ENCODE peak calls at places on chromosomes 1 and 21, in eight cellular contexts. M is neural crest cell, D is H9, E is left ventricle myocardium inferior, L is HFF-Myc, U is AG09319, Y is K562, K is heart left ventricle. P is an unnamed sample.

GRCh38 chr1:227396539-227397355 is 78.5 kb upstream of the CDC42BPA start:
- DNase-seq in K (no peak), U (no peak), E (no peak), L (no peak), M (no peak), D (no peak), Y (peak; percentile 87), P (no peak)

GRCh38 chr1:186236921-186237320 is 138.1 kb downstream of the TPR start:
- DNase-seq in M (no peak), D (no peak), Y (no peak), U (peak; percentile 30), L (peak; percentile 82), K (no peak), E (no peak), P (no peak)

GRCh38 chr1:92872719-92873118 is 40.9 kb downstream of the RPL5 start:
- DNase-seq in M (no peak), D (no peak), E (no peak), U (no peak), Y (no peak), L (no peak), K (no peak), P (no peak)

GRCh38 chr1:56157477-56157876 is 421.9 kb downstream of the PLPP3 start:
- DNase-seq in U (no peak), D (no peak), L (no peak), Y (no peak), K (no peak), E (no peak), M (no peak), P (no peak)

GRCh38 chr1:197399691-197400521 is 131.9 kb downstream of the CRB1 start:
- DNase-seq in K (no peak), M (no peak), L (peak; percentile 21), U (no peak), D (peak; percentile 38), Y (peak; percentile 29), E (no peak), P (no peak)

GRCh38 chr1:3668585-3669300 is 16.4 kb downstream of the TP73 start:
- DNase-seq in K (peak; percentile 79), M (no peak), L (no peak), E (peak; percentile 82), Y (peak; percentile 75), D (peak; percentile 90), U (no peak), P (no peak)

GRCh38 chr1:20109223-20109856 is 10.0 kb downstream of the PLA2G2D start:
- DNase-seq in E (no peak), M (no peak), U (no peak), D (no peak), Y (peak; percentile 53), K (no peak), L (no peak), P (no peak)

GRCh38 chr1:116201921-116202320 is 90.7 kb downstream of the MAB21L3 start:
- DNase-seq in K (no peak), M (no peak), E (no peak), D (no peak), Y (no peak), L (no peak), U (no peak), P (no peak)

GRCh38 chr1:212353181-212353580 is 61.5 kb downstream of the PACC1 start:
- DNase-seq in Y (no peak), E (no peak), D (no peak), L (no peak), M (no peak), K (no peak), U (no peak), P (no peak)

GRCh38 chr1:167209044-167209443 is 11.6 kb upstream of the POU2F1 start:
- DNase-seq in E (no peak), L (no peak), M (no peak), Y (no peak), U (no peak), K (no peak), D (no peak), P (no peak)

GRCh38 chr21:32807717-32808380 is 36.3 kb upstream of the PAXBP1 start:
- DNase-seq in U (no peak), K (no peak), E (no peak), D (no peak), M (no peak), Y (no peak), L (no peak), P (no peak)

GRCh38 chr1:222283147-222283768 is 264.6 kb downstream of the HHIPL2 start:
- DNase-seq in M (no peak), K (no peak), Y (no peak), L (peak; percentile 5), E (no peak), D (no peak), U (peak; percentile 0), P (no peak)

GRCh38 chr21:17709266-17709611 is 96.5 kb upstream of the BTG3 start:
- DNase-seq in U (no peak), K (no peak), Y (no peak), D (no peak), M (no peak), L (no peak), E (no peak), P (no peak)

GRCh38 chr21:44305691-44306090 is 5.8 kb downstream of the PFKL start:
- DNase-seq in U (no peak), M (no peak), D (no peak), K (no peak), Y (no peak), E (no peak), L (no peak), P (no peak)

GRCh38 chr1:231215676-231216385 is 25.2 kb upstream of the GNPAT start:
- DNase-seq in U (no peak), D (no peak), M (no peak), E (no peak), K (no peak), Y (no peak), L (no peak), P (no peak)

GRCh38 chr1:67645495-67646144 is 39.4 kb upstream of the GADD45A start:
- DNase-seq in E (peak; percentile 74), M (no peak), L (no peak), U (no peak), Y (no peak), D (no peak), K (peak; percentile 74), P (no peak)

GRCh38 chr21:35483267-35483666 is 434.2 kb upstream of the RUNX1 start:
- DNase-seq in Y (peak; percentile 23), M (no peak), E (no peak), L (no peak), K (no peak), D (no peak), U (no peak), P (no peak)

GRCh38 chr1:190416239-190416638 is 61.4 kb downstream of the BRINP3 start:
- DNase-seq in U (no peak), E (no peak), D (no peak), K (no peak), M (no peak), Y (no peak), L (no peak), P (no peak)

GRCh38 chr1:91864017-91864700 is 21.8 kb downstream of the TGFBR3 start:
- DNase-seq in K (no peak), U (no peak), M (no peak), D (no peak), Y (no peak), L (no peak), E (no peak), P (no peak)

GRCh38 chr1:101520302-101520701 is 283.5 kb downstream of the S1PR1 start:
- DNase-seq in M (peak; percentile 33), D (peak; percentile 53), K (no peak), E (no peak), L (peak; percentile 7), Y (peak; percentile 21), U (peak; percentile 3), P (no peak)

GRCh38 chr1:244941121-244941520 is 76.8 kb upstream of the HNRNPU start:
- DNase-seq in D (no peak), U (no peak), E (no peak), M (no peak), L (no peak), Y (no peak), K (no peak), P (peak; percentile 37)

GRCh38 chr1:208757846-208758245 is 513.7 kb upstream of the PLXNA2 start:
- DNase-seq in K (no peak), U (no peak), D (no peak), M (no peak), L (no peak), Y (no peak), E (no peak), P (no peak)
- TF ChIP-seq CTCF in K (no peak), U (no peak), D (no peak), M (no peak), L (no peak), Y (no peak), E (no peak), P (no peak)

DNA sequence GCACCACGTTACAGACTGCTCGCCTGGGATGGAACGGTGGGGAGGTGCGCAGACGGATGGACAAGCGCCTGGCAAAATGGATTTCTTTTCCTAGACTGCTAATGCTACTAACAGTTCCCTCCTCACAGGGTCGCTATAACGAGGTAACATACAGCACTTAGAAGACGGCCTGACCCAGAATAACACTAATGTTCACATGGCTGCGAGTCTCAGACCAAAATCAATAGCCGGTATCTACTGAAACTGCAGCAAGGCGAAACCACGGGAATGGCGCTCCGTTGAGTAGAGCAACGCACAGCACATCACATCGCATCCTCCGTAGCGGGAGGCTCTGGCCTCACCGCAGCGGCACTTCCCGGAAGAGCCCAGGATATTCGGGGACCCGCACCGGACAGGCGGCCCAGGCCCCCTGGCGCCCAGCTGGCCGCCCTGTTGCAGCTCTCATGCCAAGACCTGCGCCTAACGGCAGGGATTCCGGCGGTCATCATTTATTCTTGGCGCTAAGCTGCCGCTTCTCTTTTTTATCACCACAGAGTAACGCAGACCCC is 46.6 kb downstream of the VPS26C start:
- DNase-seq in Y (no peak), M (no peak), U (no peak), K (no peak), D (no peak), E (no peak), L (no peak), P (no peak)
- TF ChIP-seq CTCF in Y (no peak), M (no peak), U (peak; percentile 19), K (no peak), D (no peak), E (peak; percentile 18), L (no peak), P (no peak)

GRCh38 chr1:13930151-13930550 is 230.2 kb downstream of the PRDM2 start:
- DNase-seq in Y (peak; percentile 48), D (peak; percentile 75), U (no peak), M (no peak), E (no peak), K (no peak), L (no peak), P (no peak)
- TF ChIP-seq CTCF in Y (peak; percentile 60), D (peak; percentile 75), U (peak; percentile 17), M (peak; percentile 33), E (no peak), K (no peak), L (peak; percentile 8), P (no peak)

GRCh38 chr1:201554789-201555592 is 16.1 kb downstream of the NAV1 start:
- DNase-seq in E (no peak), D (no peak), U (no peak), K (no peak), L (no peak), Y (no peak), M (no peak), P (no peak)
- TF ChIP-seq CTCF in E (no peak), D (no peak), U (no peak), K (no peak), L (no peak), Y (no peak), M (no peak), P (no peak)

P was measured in activated B cell treated with CpG ODN at 0.5 μM for 24 hours.